ENCODE peak calls at places on chromosomes 13 and 19, in nine cellular contexts. One of them, this sample, is unnamed.

GRCh38 chr13:40981361-40981760 is 37.8 kb downstream of the ELF1 start:
- DNase-seq in neural progenitor cell: no peak
- DNase-seq in tibial nerve: no peak
- DNase-seq in endothelial cell: no peak
- DNase-seq in kidney epithelial cell: no peak
- DNase-seq in OCI-LY7: peak; percentile 58
- DNase-seq in heart right ventricle: no peak
- DNase-seq in mesothelial cell of epicardium: no peak
- DNase-seq in GM06990: no peak
- DNase-seq in this sample: no peak

GRCh38 chr13:57633141-57633949 is 1.8 kb downstream of the PCDH17 start:
- DNase-seq in neural progenitor cell: peak; percentile 75
- DNase-seq in OCI-LY7: no peak
- DNase-seq in GM06990: no peak
- DNase-seq in kidney epithelial cell: no peak
- DNase-seq in heart right ventricle: peak; percentile 83
- DNase-seq in endothelial cell: peak; percentile 80
- DNase-seq in mesothelial cell of epicardium: peak; percentile 22
- DNase-seq in tibial nerve: no peak
- DNase-seq in this sample: peak; percentile 90

GRCh38 chr13:77359171-77359570 is 32.3 kb upstream of the MYCBP2 start:
- DNase-seq in neural progenitor cell: no peak
- DNase-seq in heart right ventricle: no peak
- DNase-seq in GM06990: no peak
- DNase-seq in kidney epithelial cell: no peak
- DNase-seq in tibial nerve: no peak
- DNase-seq in mesothelial cell of epicardium: no peak
- DNase-seq in endothelial cell: no peak
- DNase-seq in OCI-LY7: no peak
- DNase-seq in this sample: no peak

GRCh38 chr13:95784161-95784880 is 107.4 kb downstream of the DNAJC3 start:
- DNase-seq in heart right ventricle: no peak
- DNase-seq in tibial nerve: no peak
- DNase-seq in OCI-LY7: no peak
- DNase-seq in GM06990: no peak
- DNase-seq in kidney epithelial cell: peak; percentile 26
- DNase-seq in neural progenitor cell: no peak
- DNase-seq in endothelial cell: no peak
- DNase-seq in mesothelial cell of epicardium: no peak
- DNase-seq in this sample: no peak

GRCh38 chr13:38674208-38674607 is 12.7 kb upstream of the FREM2 start:
- DNase-seq in OCI-LY7: no peak
- DNase-seq in neural progenitor cell: no peak
- DNase-seq in tibial nerve: no peak
- DNase-seq in kidney epithelial cell: no peak
- DNase-seq in heart right ventricle: no peak
- DNase-seq in endothelial cell: no peak
- DNase-seq in mesothelial cell of epicardium: no peak
- DNase-seq in GM06990: no peak
- DNase-seq in this sample: no peak

GRCh38 chr13:28792992-28793391 is 27.1 kb upstream of the MTUS2 start:
- DNase-seq in mesothelial cell of epicardium: no peak
- DNase-seq in OCI-LY7: no peak
- DNase-seq in GM06990: no peak
- DNase-seq in neural progenitor cell: no peak
- DNase-seq in tibial nerve: no peak
- DNase-seq in endothelial cell: no peak
- DNase-seq in heart right ventricle: no peak
- DNase-seq in kidney epithelial cell: no peak
- DNase-seq in this sample: no peak

GRCh38 chr19:11227201-11227886 is 12.1 kb upstream of the ANGPTL8 start:
- DNase-seq in heart right ventricle: no peak
- DNase-seq in endothelial cell: no peak
- DNase-seq in neural progenitor cell: peak; percentile 28
- DNase-seq in tibial nerve: no peak
- DNase-seq in kidney epithelial cell: no peak
- DNase-seq in mesothelial cell of epicardium: no peak
- DNase-seq in GM06990: no peak
- DNase-seq in OCI-LY7: peak; percentile 67
- DNase-seq in this sample: no peak

GRCh38 chr13:41058229-41059070 is 2.9 kb upstream of the WBP4 start:
- DNase-seq in OCI-LY7: no peak
- DNase-seq in tibial nerve: no peak
- DNase-seq in neural progenitor cell: no peak
- DNase-seq in mesothelial cell of epicardium: no peak
- DNase-seq in heart right ventricle: peak; percentile 14
- DNase-seq in endothelial cell: no peak
- DNase-seq in kidney epithelial cell: no peak
- DNase-seq in GM06990: no peak
- DNase-seq in this sample: no peak

GRCh38 chr13:90281709-90282108 is 1065.8 kb upstream of the MIR17HG start:
- DNase-seq in heart right ventricle: no peak
- DNase-seq in OCI-LY7: no peak
- DNase-seq in kidney epithelial cell: no peak
- DNase-seq in tibial nerve: no peak
- DNase-seq in neural progenitor cell: no peak
- DNase-seq in mesothelial cell of epicardium: no peak
- DNase-seq in GM06990: no peak
- DNase-seq in endothelial cell: no peak
- DNase-seq in this sample: no peak

GRCh38 chr19:11673608-11674041 is 65.1 kb downstream of the ZNF823 start:
- DNase-seq in GM06990: peak; percentile 25
- DNase-seq in mesothelial cell of epicardium: peak; percentile 39
- DNase-seq in OCI-LY7: peak; percentile 28
- DNase-seq in endothelial cell: peak; percentile 47
- DNase-seq in neural progenitor cell: peak; percentile 91
- DNase-seq in heart right ventricle: peak; percentile 73
- DNase-seq in tibial nerve: peak; percentile 41
- DNase-seq in kidney epithelial cell: no peak
- DNase-seq in this sample: peak; percentile 91

GRCh38 chr13:64675256-64675892 is 2554.8 kb downstream of the PCDH9 start:
- DNase-seq in tibial nerve: no peak
- DNase-seq in GM06990: no peak
- DNase-seq in endothelial cell: no peak
- DNase-seq in OCI-LY7: no peak
- DNase-seq in neural progenitor cell: no peak
- DNase-seq in mesothelial cell of epicardium: no peak
- DNase-seq in kidney epithelial cell: no peak
- DNase-seq in heart right ventricle: no peak
- DNase-seq in this sample: no peak

GRCh38 chr19:29667941-29668340 is 2.7 kb downstream of the PLEKHF1 start:
- DNase-seq in mesothelial cell of epicardium: no peak
- DNase-seq in heart right ventricle: no peak
- DNase-seq in tibial nerve: no peak
- DNase-seq in endothelial cell: no peak
- DNase-seq in GM06990: no peak
- DNase-seq in kidney epithelial cell: no peak
- DNase-seq in OCI-LY7: peak; percentile 64
- DNase-seq in neural progenitor cell: no peak
- DNase-seq in this sample: no peak

GRCh38 chr19:58555920-58556632 is 1.2 kb upstream of the CHMP2A start:
- DNase-seq in tibial nerve: no peak
- DNase-seq in GM06990: no peak
- DNase-seq in kidney epithelial cell: no peak
- DNase-seq in OCI-LY7: no peak
- DNase-seq in endothelial cell: no peak
- DNase-seq in heart right ventricle: no peak
- DNase-seq in mesothelial cell of epicardium: no peak
- DNase-seq in neural progenitor cell: no peak
- DNase-seq in this sample: no peak

GRCh38 chr19:32181356-32181920 is 164.0 kb upstream of the ZNF507 start:
- DNase-seq in kidney epithelial cell: no peak
- DNase-seq in endothelial cell: no peak
- DNase-seq in tibial nerve: no peak
- DNase-seq in GM06990: no peak
- DNase-seq in heart right ventricle: no peak
- DNase-seq in mesothelial cell of epicardium: no peak
- DNase-seq in OCI-LY7: no peak
- DNase-seq in neural progenitor cell: peak; percentile 43
- DNase-seq in this sample: no peak

GRCh38 chr19:53424968-53425597 is 6.7 kb upstream of the ZNF761 start:
- DNase-seq in kidney epithelial cell: no peak
- DNase-seq in neural progenitor cell: peak; percentile 86
- DNase-seq in endothelial cell: peak; percentile 79
- DNase-seq in tibial nerve: peak; percentile 71
- DNase-seq in heart right ventricle: peak; percentile 56
- DNase-seq in GM06990: peak; percentile 23
- DNase-seq in OCI-LY7: peak; percentile 62
- DNase-seq in mesothelial cell of epicardium: peak; percentile 64
- DNase-seq in this sample: peak; percentile 75

GRCh38 chr19:54448037-54448773 is 794 bp upstream of the LENG8 start:
- DNase-seq in tibial nerve: peak; percentile 57
- DNase-seq in GM06990: peak; percentile 57
- DNase-seq in kidney epithelial cell: no peak
- DNase-seq in OCI-LY7: peak; percentile 22
- DNase-seq in endothelial cell: peak; percentile 70
- DNase-seq in heart right ventricle: no peak
- DNase-seq in neural progenitor cell: peak; percentile 75
- DNase-seq in mesothelial cell of epicardium: no peak
- DNase-seq in this sample: peak; percentile 79

GRCh38 chr13:109707044-109707794 is 79.2 kb downstream of the IRS2 start:
- DNase-seq in OCI-LY7: peak; percentile 9
- DNase-seq in mesothelial cell of epicardium: no peak
- DNase-seq in neural progenitor cell: no peak
- DNase-seq in kidney epithelial cell: no peak
- DNase-seq in heart right ventricle: no peak
- DNase-seq in tibial nerve: no peak
- DNase-seq in GM06990: no peak
- DNase-seq in endothelial cell: no peak
- DNase-seq in this sample: peak; percentile 57

GRCh38 chr19:46970815-46971214 is 48.8 kb upstream of the NPAS1 start:
- DNase-seq in GM06990: no peak
- DNase-seq in endothelial cell: no peak
- DNase-seq in tibial nerve: no peak
- DNase-seq in OCI-LY7: no peak
- DNase-seq in heart right ventricle: peak; percentile 57
- DNase-seq in neural progenitor cell: no peak
- DNase-seq in kidney epithelial cell: no peak
- DNase-seq in mesothelial cell of epicardium: no peak
- DNase-seq in this sample: no peak

DNA sequence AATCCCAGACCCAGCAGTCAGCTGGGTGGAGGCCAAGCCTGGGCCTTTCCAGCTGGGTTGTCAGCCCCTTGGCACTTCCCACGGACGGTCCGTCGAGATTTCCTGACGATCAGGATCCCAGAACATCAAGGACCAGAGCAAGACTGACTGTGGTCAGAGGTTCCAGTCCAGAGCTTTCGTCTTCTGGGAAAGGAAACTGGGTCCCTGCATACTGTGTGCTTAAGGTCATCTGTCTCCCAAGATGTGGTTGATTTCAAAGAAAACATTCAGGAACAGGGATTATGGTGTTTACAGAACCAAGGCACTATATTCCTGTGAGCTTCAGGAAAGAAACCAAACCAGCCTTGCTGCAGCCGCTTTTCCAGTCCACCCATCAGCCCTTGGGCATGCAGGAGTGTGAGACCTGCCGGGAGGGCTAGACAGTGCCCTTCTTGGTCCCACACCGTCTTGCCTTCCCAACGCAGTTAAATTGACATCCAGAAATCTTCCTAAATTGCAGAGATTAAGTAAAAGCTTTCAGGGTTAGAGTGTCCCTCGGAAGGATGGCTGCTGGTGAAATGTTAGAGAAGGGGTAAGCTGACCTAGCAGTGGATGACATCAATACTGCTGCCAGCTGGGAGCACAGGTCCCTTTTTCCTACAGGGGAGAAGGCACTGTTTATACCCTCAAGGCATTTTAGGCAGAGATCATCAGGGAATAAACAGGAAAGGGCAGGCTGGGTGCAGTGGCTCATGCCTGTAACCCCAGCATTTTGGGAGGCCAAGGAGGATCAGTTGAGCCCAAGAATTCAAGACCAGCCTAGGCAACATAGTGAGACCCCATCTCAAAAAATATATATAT is 5.0 kb upstream of the C19orf33 start:
- DNase-seq in tibial nerve: no peak
- DNase-seq in GM06990: no peak
- DNase-seq in neural progenitor cell: no peak
- DNase-seq in heart right ventricle: no peak
- DNase-seq in endothelial cell: no peak
- DNase-seq in OCI-LY7: no peak
- DNase-seq in kidney epithelial cell: peak; percentile 86
- DNase-seq in mesothelial cell of epicardium: no peak
- DNase-seq in this sample: no peak
- TF ChIP-seq CTCF in tibial nerve: no peak
- TF ChIP-seq CTCF in GM06990: no peak
- TF ChIP-seq CTCF in neural progenitor cell: no peak
- TF ChIP-seq CTCF in heart right ventricle: no peak
- TF ChIP-seq CTCF in endothelial cell: no peak
- TF ChIP-seq CTCF in OCI-LY7: no peak
- TF ChIP-seq CTCF in kidney epithelial cell: no peak
- TF ChIP-seq CTCF in mesothelial cell of epicardium: no peak
- TF ChIP-seq CTCF in this sample: no peak

GRCh38 chr19:49422407-49423277 is 599 bp downstream of the PTH2 start:
- DNase-seq in neural progenitor cell: peak; percentile 92
- DNase-seq in kidney epithelial cell: no peak
- DNase-seq in heart right ventricle: peak; percentile 50
- DNase-seq in endothelial cell: peak; percentile 75
- DNase-seq in mesothelial cell of epicardium: no peak
- DNase-seq in OCI-LY7: no peak
- DNase-seq in GM06990: peak; percentile 54
- DNase-seq in tibial nerve: no peak
- DNase-seq in this sample: peak; percentile 86
- TF ChIP-seq CTCF in neural progenitor cell: peak; percentile 79
- TF ChIP-seq CTCF in kidney epithelial cell: peak; percentile 23
- TF ChIP-seq CTCF in heart right ventricle: no peak
- TF ChIP-seq CTCF in endothelial cell: peak; percentile 76
- TF ChIP-seq CTCF in mesothelial cell of epicardium: peak; percentile 50
- TF ChIP-seq CTCF in OCI-LY7: peak; percentile 55
- TF ChIP-seq CTCF in GM06990: peak; percentile 39
- TF ChIP-seq CTCF in tibial nerve: peak; percentile 28
- TF ChIP-seq CTCF in this sample: peak; percentile 79

DNA sequence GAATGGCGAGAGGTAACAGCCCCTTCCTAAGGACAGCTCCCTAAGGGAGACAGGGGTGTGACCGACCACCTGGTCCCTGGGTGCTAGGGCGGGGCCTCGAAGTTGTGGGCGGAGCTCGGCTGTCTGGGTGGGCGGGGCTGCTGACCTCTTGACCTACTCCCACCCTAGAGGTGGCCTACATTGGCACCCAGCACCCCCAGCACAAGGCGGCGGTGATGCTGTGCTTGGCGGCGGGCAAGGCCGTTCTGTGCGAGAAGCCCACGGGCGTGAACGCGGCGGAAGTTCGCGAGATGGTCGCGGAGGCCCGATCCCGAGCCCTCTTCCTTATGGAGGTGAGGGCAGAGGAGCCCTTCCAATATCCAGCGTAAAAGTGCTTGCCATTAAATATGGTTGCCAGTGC is 2.4 kb downstream of the DHDH start:
- DNase-seq in tibial nerve: no peak
- DNase-seq in kidney epithelial cell: no peak
- DNase-seq in neural progenitor cell: no peak
- DNase-seq in heart right ventricle: no peak
- DNase-seq in GM06990: no peak
- DNase-seq in endothelial cell: no peak
- DNase-seq in OCI-LY7: no peak
- DNase-seq in mesothelial cell of epicardium: no peak
- DNase-seq in this sample: no peak
- TF ChIP-seq CTCF in tibial nerve: no peak
- TF ChIP-seq CTCF in kidney epithelial cell: no peak
- TF ChIP-seq CTCF in neural progenitor cell: no peak
- TF ChIP-seq CTCF in heart right ventricle: no peak
- TF ChIP-seq CTCF in GM06990: no peak
- TF ChIP-seq CTCF in endothelial cell: no peak
- TF ChIP-seq CTCF in OCI-LY7: no peak
- TF ChIP-seq CTCF in mesothelial cell of epicardium: no peak
- TF ChIP-seq CTCF in this sample: no peak

GRCh38 chr19:35555301-35556005 is 8.0 kb downstream of the ATP4A start:
- DNase-seq in GM06990: no peak
- DNase-seq in neural progenitor cell: peak; percentile 75
- DNase-seq in heart right ventricle: no peak
- DNase-seq in endothelial cell: peak; percentile 56
- DNase-seq in kidney epithelial cell: no peak
- DNase-seq in tibial nerve: no peak
- DNase-seq in mesothelial cell of epicardium: no peak
- DNase-seq in OCI-LY7: peak; percentile 51
- DNase-seq in this sample: no peak
- TF ChIP-seq CTCF in GM06990: peak; percentile 43
- TF ChIP-seq CTCF in neural progenitor cell: peak; percentile 57
- TF ChIP-seq CTCF in heart right ventricle: no peak
- TF ChIP-seq CTCF in endothelial cell: no peak
- TF ChIP-seq CTCF in kidney epithelial cell: peak; percentile 46
- TF ChIP-seq CTCF in tibial nerve: no peak
- TF ChIP-seq CTCF in mesothelial cell of epicardium: peak; percentile 30
- TF ChIP-seq CTCF in OCI-LY7: peak; percentile 66
- TF ChIP-seq CTCF in this sample: no peak